ENCODE peak calls at places on chromosomes 12 and 14, in four cellular contexts. One of them, this sample, is unnamed. For H3K4me1, the result is how much of the 10 kb centered on the place peaks cover.

GRCh38 chr12:111330800-111331752 is 37.8 kb downstream of the PHETA1 start:
- DNase-seq in tibial artery: no peak
- DNase-seq in A549: peak
- DNase-seq in CD8-positive, alpha-beta T cell: no peak
- DNase-seq in this sample: peak

GRCh38 chr14:102811254-102811963 is 34.2 kb downstream of the TRAF3 start:
- DNase-seq in tibial artery: no peak
- DNase-seq in A549: no peak
- DNase-seq in CD8-positive, alpha-beta T cell: no peak
- DNase-seq in this sample: no peak

GRCh38 chr12:4111010-4111409 is 162.6 kb upstream of the CCND2 start:
- DNase-seq in tibial artery: no peak
- DNase-seq in A549: no peak
- DNase-seq in CD8-positive, alpha-beta T cell: no peak
- DNase-seq in this sample: no peak

GRCh38 chr12:29415111-29415510 is 34.1 kb upstream of the ERGIC2 start:
- DNase-seq in tibial artery: no peak
- DNase-seq in A549: no peak
- DNase-seq in CD8-positive, alpha-beta T cell: no peak
- DNase-seq in this sample: no peak

GRCh38 chr12:112894128-112894527 is 12.6 kb upstream of the OAS1 start:
- DNase-seq in tibial artery: no peak
- DNase-seq in A549: no peak
- DNase-seq in CD8-positive, alpha-beta T cell: no peak
- DNase-seq in this sample: no peak

GRCh38 chr14:81450100-81450531 is 50.0 kb upstream of the STON2 start:
- DNase-seq in tibial artery: no peak
- DNase-seq in A549: no peak
- DNase-seq in CD8-positive, alpha-beta T cell: no peak
- DNase-seq in this sample: peak

GRCh38 chr12:56749853-56750252 is 2.3 kb downstream of the PRIM1 start:
- DNase-seq in tibial artery: no peak
- DNase-seq in A549: no peak
- DNase-seq in CD8-positive, alpha-beta T cell: no peak
- DNase-seq in this sample: no peak

GRCh38 chr12:122204829-122205589 is 1.5 kb downstream of the B3GNT4 start:
- DNase-seq in tibial artery: peak
- DNase-seq in A549: no peak
- DNase-seq in CD8-positive, alpha-beta T cell: no peak
- DNase-seq in this sample: no peak

GRCh38 chr12:108691995-108692808 is 39.1 kb downstream of the CORO1C start:
- DNase-seq in tibial artery: no peak
- DNase-seq in A549: peak
- DNase-seq in CD8-positive, alpha-beta T cell: no peak
- DNase-seq in this sample: no peak

GRCh38 chr14:58460772-58461171 is 33.3 kb downstream of the KIAA0586 start:
- DNase-seq in tibial artery: no peak
- DNase-seq in A549: no peak
- DNase-seq in CD8-positive, alpha-beta T cell: no peak
- DNase-seq in this sample: no peak

GRCh38 chr12:69252033-69252432 is 12.7 kb downstream of the CPSF6 start:
- DNase-seq in tibial artery: no peak
- DNase-seq in A549: no peak
- DNase-seq in CD8-positive, alpha-beta T cell: no peak
- DNase-seq in this sample: no peak

GRCh38 chr14:100476012-100476822 is 111.0 kb downstream of the BEGAIN start:
- DNase-seq in tibial artery: no peak
- DNase-seq in A549: peak
- DNase-seq in CD8-positive, alpha-beta T cell: no peak
- DNase-seq in this sample: peak

GRCh38 chr14:55071051-55071450 is 19.6 kb downstream of the MAPK1IP1L start:
- DNase-seq in tibial artery: no peak
- DNase-seq in A549: no peak
- DNase-seq in CD8-positive, alpha-beta T cell: no peak
- DNase-seq in this sample: peak
- H3K27ac ChIP-seq in tibial artery: peak
- H3K27ac ChIP-seq in A549: no peak
- H3K27ac ChIP-seq in CD8-positive, alpha-beta T cell: no peak
- H3K27ac ChIP-seq in this sample: peak

GRCh38 chr12:119229837-119230236 is 51.1 kb downstream of the HSPB8 start:
- DNase-seq in tibial artery: no peak
- DNase-seq in A549: peak
- DNase-seq in CD8-positive, alpha-beta T cell: no peak
- DNase-seq in this sample: peak
- H3K4me3 ChIP-seq in tibial artery: no peak
- H3K4me3 ChIP-seq in A549: peak
- H3K4me3 ChIP-seq in CD8-positive, alpha-beta T cell: no peak
- H3K4me3 ChIP-seq in this sample: no peak

GRCh38 chr14:95140060-95140858 is 17.1 kb downstream of the DICER1 start:
- DNase-seq in tibial artery: no peak
- DNase-seq in A549: no peak
- DNase-seq in CD8-positive, alpha-beta T cell: no peak
- DNase-seq in this sample: peak

GRCh38 chr14:95137804-95138167 is 19.5 kb downstream of the DICER1 start:
- DNase-seq in tibial artery: no peak
- DNase-seq in A549: no peak
- DNase-seq in CD8-positive, alpha-beta T cell: no peak
- DNase-seq in this sample: no peak

GRCh38 chr14:95137164-95137803 is 20.0 kb downstream of the DICER1 start:
- DNase-seq in tibial artery: no peak
- DNase-seq in A549: no peak
- DNase-seq in CD8-positive, alpha-beta T cell: no peak
- DNase-seq in this sample: no peak

GRCh38 chr14:95136631-95137030 is 20.7 kb downstream of the DICER1 start:
- DNase-seq in tibial artery: no peak
- DNase-seq in A549: no peak
- DNase-seq in CD8-positive, alpha-beta T cell: no peak
- DNase-seq in this sample: no peak

DNA sequence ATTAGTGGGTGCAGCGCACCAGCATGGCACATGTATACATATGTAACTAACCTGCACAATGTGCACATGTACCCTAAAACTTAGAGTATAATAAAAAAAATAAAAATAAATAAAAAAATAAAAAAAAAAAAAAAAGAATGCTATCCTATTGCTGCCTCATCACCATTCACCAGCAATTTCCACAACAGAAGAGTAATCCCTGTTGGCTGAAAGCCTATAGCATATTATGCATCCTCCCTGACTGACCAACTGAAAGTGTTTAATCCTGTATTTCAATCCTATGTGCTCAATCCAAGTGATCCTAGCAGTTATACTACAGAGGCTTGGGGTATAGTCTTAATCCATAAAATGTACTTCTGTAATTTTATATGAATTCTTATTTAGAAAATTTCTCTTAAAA is 18.5 kb downstream of the DICER1 start:
- DNase-seq in tibial artery: no peak
- DNase-seq in A549: no peak
- DNase-seq in CD8-positive, alpha-beta T cell: no peak
- DNase-seq in this sample: no peak
- H3K4me1 ChIP-seq in tibial artery: under half
- H3K4me1 ChIP-seq in A549: under half
- H3K4me1 ChIP-seq in CD8-positive, alpha-beta T cell: under half
- H3K4me1 ChIP-seq in this sample: under half

DNA sequence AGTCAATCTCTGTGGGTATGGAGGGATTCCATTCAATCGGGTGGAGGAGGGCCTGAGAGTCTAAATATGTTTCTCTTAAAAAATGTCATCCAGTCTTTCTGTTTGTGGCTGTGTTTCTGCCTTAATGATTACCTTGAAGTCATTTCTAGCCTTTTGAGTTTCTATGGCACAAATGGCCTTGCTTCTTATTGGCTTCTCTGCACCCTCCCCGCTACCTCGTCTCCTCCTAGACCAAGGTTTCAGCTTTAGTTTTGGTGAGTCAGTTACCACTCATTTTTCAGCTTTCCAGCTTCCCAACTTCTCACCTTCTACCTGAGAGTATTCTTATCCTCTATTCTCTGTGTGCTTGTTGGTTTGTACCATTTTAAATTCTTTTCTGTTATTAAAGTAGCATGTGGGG is 159.2 kb downstream of the SYNE2 start:
- DNase-seq in tibial artery: no peak
- DNase-seq in A549: no peak
- DNase-seq in CD8-positive, alpha-beta T cell: no peak
- DNase-seq in this sample: no peak
- H3K27ac ChIP-seq in tibial artery: no peak
- H3K27ac ChIP-seq in A549: no peak
- H3K27ac ChIP-seq in CD8-positive, alpha-beta T cell: no peak
- H3K27ac ChIP-seq in this sample: no peak

GRCh38 chr12:95820096-95820703 is 29.6 kb upstream of the NTN4 start:
- DNase-seq in tibial artery: no peak
- DNase-seq in A549: peak
- DNase-seq in CD8-positive, alpha-beta T cell: no peak
- DNase-seq in this sample: peak

GRCh38 chr12:95810411-95810810 is 19.8 kb upstream of the NTN4 start:
- DNase-seq in tibial artery: no peak
- DNase-seq in A549: no peak
- DNase-seq in CD8-positive, alpha-beta T cell: no peak
- DNase-seq in this sample: no peak

GRCh38 chr12:95815635-95816212 is 25.2 kb upstream of the NTN4 start:
- DNase-seq in tibial artery: no peak
- DNase-seq in A549: peak
- DNase-seq in CD8-positive, alpha-beta T cell: no peak
- DNase-seq in this sample: peak
- H3K4me3 ChIP-seq in tibial artery: no peak
- H3K4me3 ChIP-seq in A549: no peak
- H3K4me3 ChIP-seq in CD8-positive, alpha-beta T cell: no peak
- H3K4me3 ChIP-seq in this sample: no peak

DNA sequence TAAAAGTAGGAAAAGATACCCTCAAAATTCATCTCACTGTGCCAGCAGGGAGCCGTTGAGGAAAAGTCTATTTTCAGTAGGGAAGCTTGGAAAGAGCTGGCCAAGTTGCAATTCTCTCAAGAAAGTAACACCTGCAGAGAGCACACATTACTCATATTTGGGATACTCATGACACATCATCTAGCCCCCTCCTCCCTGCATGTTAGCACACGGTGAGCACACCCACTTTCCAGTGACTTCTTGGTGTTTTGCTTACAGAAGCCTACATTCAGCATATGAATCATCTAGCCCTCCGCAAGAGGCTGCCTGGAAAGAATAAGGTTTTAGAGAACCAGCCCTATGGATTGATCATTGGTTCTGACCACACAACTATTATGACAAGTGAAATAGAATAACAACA is 124.5 kb downstream of the PTPRO start:
- DNase-seq in tibial artery: no peak
- DNase-seq in A549: peak
- DNase-seq in CD8-positive, alpha-beta T cell: no peak
- DNase-seq in this sample: peak
- H3K4me1 ChIP-seq in tibial artery: under half
- H3K4me1 ChIP-seq in A549: under half
- H3K4me1 ChIP-seq in CD8-positive, alpha-beta T cell: under half
- H3K4me1 ChIP-seq in this sample: under half

DNA sequence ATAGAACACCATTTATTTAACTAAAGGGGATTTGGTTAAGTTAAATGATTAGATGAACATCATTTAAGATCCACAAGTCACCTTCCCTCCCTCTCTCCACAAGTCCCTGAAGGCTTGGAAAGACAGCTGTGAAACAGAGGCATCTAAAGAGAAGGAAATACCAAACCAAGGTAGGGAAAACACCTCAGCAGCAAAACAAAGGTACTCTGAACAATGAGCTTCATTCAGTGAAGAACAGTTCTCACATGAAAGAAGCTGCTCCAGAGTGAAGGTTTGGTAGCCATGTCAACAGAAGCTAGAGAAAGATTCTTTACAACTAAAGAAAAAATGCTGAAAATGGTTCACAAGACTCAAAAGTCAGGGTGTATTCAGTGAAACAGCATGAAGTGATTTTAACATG is 69.4 kb downstream of the FGD6 start:
- DNase-seq in tibial artery: no peak
- DNase-seq in A549: no peak
- DNase-seq in CD8-positive, alpha-beta T cell: no peak
- DNase-seq in this sample: no peak
- H3K27ac ChIP-seq in tibial artery: no peak
- H3K27ac ChIP-seq in A549: no peak
- H3K27ac ChIP-seq in CD8-positive, alpha-beta T cell: no peak
- H3K27ac ChIP-seq in this sample: no peak

GRCh38 chr14:50533806-50534205 is 1.4 kb upstream of the MAP4K5 start:
- DNase-seq in tibial artery: no peak
- DNase-seq in A549: no peak
- DNase-seq in CD8-positive, alpha-beta T cell: no peak
- DNase-seq in this sample: no peak
- H3K4me3 ChIP-seq in tibial artery: no peak
- H3K4me3 ChIP-seq in A549: no peak
- H3K4me3 ChIP-seq in CD8-positive, alpha-beta T cell: no peak
- H3K4me3 ChIP-seq in this sample: no peak

GRCh38 chr12:54306925-54307731 is 6.3 kb upstream of the NFE2 start:
- DNase-seq in tibial artery: no peak
- DNase-seq in A549: peak
- DNase-seq in CD8-positive, alpha-beta T cell: no peak
- DNase-seq in this sample: peak

GRCh38 chr12:54300267-54300731 is 516 bp downstream of the NFE2 start:
- DNase-seq in tibial artery: no peak
- DNase-seq in A549: no peak
- DNase-seq in CD8-positive, alpha-beta T cell: no peak
- DNase-seq in this sample: no peak

GRCh38 chr12:54301428-54302045 is 722 bp upstream of the NFE2 start:
- DNase-seq in tibial artery: no peak
- DNase-seq in A549: no peak
- DNase-seq in CD8-positive, alpha-beta T cell: no peak
- DNase-seq in this sample: no peak

GRCh38 chr12:54300732-54301427 is at the start of gene NFE2:
- DNase-seq in tibial artery: no peak
- DNase-seq in A549: peak
- DNase-seq in CD8-positive, alpha-beta T cell: no peak
- DNase-seq in this sample: peak

DNA sequence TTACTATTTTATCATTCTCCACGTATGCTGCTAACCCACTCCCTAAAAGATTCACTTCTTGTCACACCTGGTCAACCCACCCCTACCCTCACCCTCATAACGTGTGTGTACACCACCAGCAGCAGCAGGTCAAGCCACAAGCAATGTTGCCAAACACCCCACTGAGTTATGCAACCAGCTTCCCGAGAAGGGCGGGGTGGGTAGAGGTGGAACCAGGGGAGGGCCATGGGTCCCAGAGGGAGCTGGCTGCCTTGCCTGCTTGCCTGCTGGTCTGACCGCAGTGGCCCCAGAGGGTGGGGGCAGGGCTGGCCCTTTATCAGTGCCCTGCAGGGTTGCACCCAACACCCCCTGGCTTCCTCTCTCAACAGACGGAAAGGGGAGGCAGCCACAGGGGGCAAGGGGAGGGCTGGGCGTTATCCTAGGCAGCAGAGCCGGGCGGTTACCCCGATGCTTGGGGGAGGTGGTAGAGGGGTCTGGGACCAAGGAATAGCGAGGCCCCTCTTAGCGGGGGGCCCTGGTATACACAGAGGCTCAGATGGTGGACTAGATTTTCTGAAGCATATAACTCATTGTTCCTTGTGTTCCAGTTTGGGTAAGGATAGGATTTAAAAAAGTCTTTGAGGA is 3.5 kb upstream of the NFE2 start:
- DNase-seq in tibial artery: peak
- DNase-seq in A549: peak
- DNase-seq in CD8-positive, alpha-beta T cell: no peak
- DNase-seq in this sample: peak
- H3K4me1 ChIP-seq in tibial artery: under half
- H3K4me1 ChIP-seq in A549: under half
- H3K4me1 ChIP-seq in CD8-positive, alpha-beta T cell: under half
- H3K4me1 ChIP-seq in this sample: under half